ENCODE peak calls at places on chromosomes 6 and 20, in nine cellular contexts. V is COLO829, K is neural progenitor cell, H is WTC11, E is T-helper 2 cell, J is pancreas, W is HEK293T, C is omental fat pad, P is hippocampal formation. Z is an unnamed sample.

GRCh38 chr6:161374971-161375873 is 101.4 kb upstream of the AGPAT4 start:
- DNase-seq in W (peak), V (peak), K (peak), C (no peak), P (peak), E (no peak), H (peak), J (peak), Z (no peak)

GRCh38 chr6:142925575-142926110 is 19.3 kb downstream of the HIVEP2 start:
- DNase-seq in C (no peak), V (peak), E (no peak), K (no peak), H (no peak), P (no peak), W (no peak), J (no peak), Z (no peak)

GRCh38 chr20:62804632-62805364 is at the start of gene OGFR:
- DNase-seq in C (no peak), P (peak), J (no peak), E (peak), H (peak), K (peak), W (peak), V (no peak), Z (peak)

GRCh38 chr6:27478141-27478705 is 5.3 kb upstream of the ZNF184 start:
- DNase-seq in H (no peak), C (no peak), K (no peak), J (no peak), P (no peak), E (no peak), V (no peak), W (peak), Z (no peak)

GRCh38 chr6:7920425-7920824 is 9.8 kb upstream of the TXNDC5 start:
- DNase-seq in K (no peak), J (no peak), W (no peak), C (no peak), H (no peak), E (no peak), P (no peak), V (no peak), Z (no peak)

GRCh38 chr20:35773154-35773751 is 1.4 kb downstream of the PHF20 start:
- DNase-seq in K (peak), C (no peak), P (peak), E (no peak), H (no peak), J (no peak), W (no peak), V (no peak), Z (peak)

GRCh38 chr6:121305957-121306607 is 28.2 kb downstream of the TBC1D32 start:
- DNase-seq in J (no peak), P (no peak), E (no peak), W (peak), K (peak), H (no peak), C (no peak), V (peak), Z (no peak)

GRCh38 chr6:89357390-89357789 is 4.9 kb upstream of the UBE2J1 start:
- DNase-seq in K (no peak), V (no peak), C (no peak), E (no peak), W (no peak), J (no peak), H (no peak), P (no peak), Z (no peak)

GRCh38 chr6:131033631-131034030 is 29.4 kb downstream of the EPB41L2 start:
- DNase-seq in C (no peak), K (no peak), W (no peak), E (no peak), H (no peak), J (no peak), P (no peak), V (no peak), Z (no peak)

GRCh38 chr20:42083280-42083679 is 465.1 kb upstream of the CHD6 start:
- DNase-seq in J (no peak), P (no peak), K (no peak), C (no peak), E (no peak), V (no peak), W (no peak), H (no peak), Z (no peak)

GRCh38 chr6:161169690-161170089 is 104.2 kb downstream of the AGPAT4 start:
- DNase-seq in E (no peak), W (no peak), H (no peak), J (no peak), V (no peak), P (no peak), K (no peak), C (no peak), Z (no peak)

GRCh38 chr6:82067021-82067420 is 180.5 kb downstream of the IBTK start:
- DNase-seq in P (peak), H (no peak), E (no peak), V (no peak), J (no peak), W (no peak), K (no peak), C (no peak), Z (no peak)

GRCh38 chr6:6466967-6467761 is 121.4 kb upstream of the LY86 start:
- DNase-seq in E (no peak), W (no peak), V (no peak), K (no peak), J (no peak), C (no peak), P (no peak), H (no peak), Z (no peak)

GRCh38 chr20:59994697-59995122 is 36.5 kb downstream of the CDH26 start:
- DNase-seq in W (no peak), C (no peak), H (peak), K (peak), P (no peak), V (no peak), J (no peak), E (no peak), Z (no peak)

GRCh38 chr6:111291860-111292259 is 191.2 kb downstream of the REV3L start:
- DNase-seq in P (no peak), J (no peak), K (no peak), H (no peak), V (no peak), E (no peak), W (no peak), C (no peak), Z (no peak)

GRCh38 chr20:45361794-45362193 is 1.2 kb upstream of the SYS1 start:
- DNase-seq in V (no peak), E (no peak), P (no peak), C (no peak), J (no peak), K (no peak), H (no peak), W (no peak), Z (no peak)

GRCh38 chr6:69820438-69820837 is 23.6 kb upstream of the LMBRD1 start:
- DNase-seq in H (no peak), J (peak), K (no peak), W (no peak), E (no peak), C (no peak), P (no peak), V (no peak), Z (no peak)

GRCh38 chr6:3318226-3318625 is 59.5 kb downstream of the PSMG4 start:
- DNase-seq in H (no peak), J (no peak), P (no peak), W (no peak), C (no peak), E (no peak), K (no peak), V (no peak), Z (peak)

GRCh38 chr6:6834356-6835342 is 246.1 kb downstream of the LY86 start:
- DNase-seq in W (no peak), P (no peak), K (no peak), E (no peak), C (no peak), H (no peak), V (no peak), J (no peak), Z (no peak)

GRCh38 chr6:33251390-33252012 is 20.2 kb downstream of the VPS52 start:
- DNase-seq in H (no peak), K (no peak), V (no peak), E (no peak), W (no peak), C (no peak), J (no peak), P (no peak), Z (peak)

GRCh38 chr6:137191670-137192069 is 18.2 kb upstream of the IL22RA2 start:
- DNase-seq in J (no peak), H (no peak), W (no peak), C (no peak), V (no peak), E (no peak), K (no peak), P (no peak), Z (no peak)

GRCh38 chr6:10414766-10415592 is at the start of gene TFAP2A:
- DNase-seq in J (no peak), C (no peak), E (no peak), K (peak), V (peak), W (no peak), P (no peak), H (peak), Z (no peak)

GRCh38 chr20:64212750-64213149 is 42.8 kb upstream of the PCMTD2 start:
- DNase-seq in E (no peak), H (no peak), J (no peak), V (no peak), K (no peak), C (no peak), W (no peak), P (no peak), Z (no peak)

GRCh38 chr6:11258260-11259237 is 26.1 kb upstream of the NEDD9 start:
- DNase-seq in W (no peak), E (no peak), H (no peak), V (no peak), K (no peak), J (no peak), P (no peak), C (no peak), Z (peak)

GRCh38 chr20:61967300-61967699 is 98.4 kb downstream of the TAF4 start:
- DNase-seq in W (no peak), P (no peak), E (no peak), V (no peak), H (no peak), J (peak), K (no peak), C (no peak), Z (no peak)

Z was measured in activated effector memory CD4-positive, alpha-beta T cell treated with anti-CD3 and anti-CD28 coated beads, Interleukin-2, amount 50 U/mL, for 16 hours.